ENCODE peak calls at places on chromosomes 16 and 17, in nine cellular contexts. A is adrenal gland, M is left ventricle myocardium inferior, I is cardiac muscle cell, L is K562, G is esophagus squamous epithelium, P is OCI-LY7, T is A549, C is breast epithelium. K is an unnamed sample.
A peak's percentile ranks its signal among the peaks of the same experiment; 100 is the strongest.

GRCh38 chr17:27390540-27390939 is 65.7 kb upstream of the KSR1 start:
- DNase-seq in A (no peak), M (no peak), I (no peak), L (no peak), G (no peak), P (no peak), T (no peak), C (no peak), K (no peak)

GRCh38 chr17:57577751-57578607 is 167.1 kb downstream of the CCDC182 start:
- DNase-seq in A (peak; percentile 79), M (peak; percentile 35), I (no peak), L (no peak), G (no peak), P (no peak), T (no peak), C (no peak), K (peak; percentile 48)

GRCh38 chr16:57013268-57013667 is 23.9 kb downstream of the NLRC5 start:
- DNase-seq in A (no peak), M (no peak), I (no peak), L (no peak), G (no peak), P (no peak), T (no peak), C (no peak), K (no peak)

GRCh38 chr16:18983565-18984424 is at the start of gene TMC7:
- DNase-seq in A (peak; percentile 62), M (peak; percentile 81), I (peak; percentile 94), L (peak; percentile 90), G (no peak), P (no peak), T (peak; percentile 92), C (peak; percentile 86), K (peak; percentile 88)

GRCh38 chr16:54936086-54936978 is 5.7 kb downstream of the IRX5 start:
- DNase-seq in A (no peak), M (no peak), I (peak; percentile 83), L (no peak), G (no peak), P (no peak), T (no peak), C (no peak), K (no peak)

GRCh38 chr16:50635505-50636392 is 45.4 kb downstream of the SNX20 start:
- DNase-seq in A (no peak), M (no peak), I (no peak), L (peak; percentile 73), G (no peak), P (peak; percentile 29), T (peak; percentile 20), C (no peak), K (no peak)

GRCh38 chr17:74203439-74204240 is at the start of gene RPL38:
- DNase-seq in A (peak; percentile 96), M (peak; percentile 95), I (peak; percentile 98), L (peak; percentile 86), G (peak; percentile 71), P (peak; percentile 99), T (peak; percentile 98), C (peak; percentile 96), K (peak; percentile 98)

GRCh38 chr16:48596326-48596725 is 13.7 kb downstream of the N4BP1 start:
- DNase-seq in A (no peak), M (no peak), I (no peak), L (no peak), G (no peak), P (no peak), T (no peak), C (no peak), K (no peak)

GRCh38 chr16:49472598-49472997 is 99.0 kb downstream of the C16orf78 start:
- DNase-seq in A (no peak), M (no peak), I (no peak), L (no peak), G (no peak), P (no peak), T (no peak), C (no peak), K (no peak)

GRCh38 chr17:21679256-21680146 is 12.8 kb upstream of the KCNJ18 start:
- DNase-seq in A (no peak), M (no peak), I (no peak), L (no peak), G (no peak), P (no peak), T (no peak), C (peak; percentile 49), K (no peak)

GRCh38 chr17:49223517-49224197 is 6.9 kb downstream of the PHOSPHO1 start:
- DNase-seq in A (peak; percentile 48), M (peak; percentile 63), I (peak; percentile 65), L (peak; percentile 72), G (no peak), P (peak; percentile 59), T (peak; percentile 52), C (no peak), K (peak; percentile 57)

GRCh38 chr16:648071-648785 is 937 bp upstream of the WDR90 start:
- DNase-seq in A (no peak), M (no peak), I (peak; percentile 37), L (no peak), G (no peak), P (peak; percentile 75), T (peak; percentile 54), C (no peak), K (no peak)

GRCh38 chr16:48421741-48422140 is 36.5 kb upstream of the SIAH1 start:
- DNase-seq in A (no peak), M (no peak), I (no peak), L (no peak), G (no peak), P (no peak), T (no peak), C (no peak), K (no peak)

DNA sequence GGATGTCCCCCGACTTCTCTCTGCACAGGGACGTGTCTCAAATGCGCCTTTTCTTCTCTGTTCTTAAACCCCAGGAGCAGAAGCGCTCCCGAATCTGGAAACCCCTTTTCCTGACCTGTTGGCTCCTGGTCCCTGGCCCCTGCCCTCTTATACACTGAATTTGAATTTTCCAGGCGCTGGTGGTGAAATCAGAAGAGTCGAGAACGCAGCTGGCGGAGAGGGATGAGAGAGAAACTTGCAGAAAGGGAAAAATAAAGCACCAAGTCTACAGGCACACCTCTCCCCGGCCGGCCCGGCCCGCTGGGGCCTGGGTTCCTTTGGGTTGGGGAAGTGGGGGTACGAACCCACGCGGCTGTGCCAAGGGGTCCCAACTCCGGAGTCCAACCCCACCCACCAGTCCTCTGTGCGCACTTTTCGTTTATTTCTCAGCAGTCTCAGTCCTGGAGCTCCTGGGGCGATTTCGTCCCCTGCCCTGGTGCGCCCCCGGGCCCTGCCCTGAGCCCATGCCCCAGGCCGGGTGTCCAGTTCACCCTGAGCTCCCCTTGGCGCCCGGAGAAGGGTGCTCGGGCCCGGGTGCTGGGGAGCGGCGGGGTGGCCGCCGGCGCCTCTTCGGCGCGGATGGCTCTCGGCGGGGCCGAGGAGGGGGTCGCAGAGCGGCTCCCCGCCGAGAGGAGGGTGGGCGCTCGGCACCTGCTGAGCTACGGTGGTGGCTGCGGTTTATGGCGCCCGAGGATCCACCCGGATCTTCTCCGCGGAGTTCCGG is 15.5 kb upstream of the CBX8 start:
- DNase-seq in A (no peak), M (no peak), I (no peak), L (no peak), G (no peak), P (no peak), T (no peak), C (no peak), K (no peak)
- H3K27ac ChIP-seq in A (no peak overlapping the region), M (no peak overlapping the region), I (no peak overlapping the region), L (peak overlapping the region; percentile 84), G (no peak overlapping the region), P (no peak overlapping the region), T (peak overlapping the region; percentile 95), C (peak overlapping the region; percentile 45), K (no peak overlapping the region)

GRCh38 chr17:44905006-44906000 is 6.1 kb upstream of the EFTUD2 start:
- DNase-seq in A (peak; percentile 10), M (no peak), I (no peak), L (no peak), G (no peak), P (no peak), T (no peak), C (no peak), K (no peak)
- H3K4me1 ChIP-seq in A (peaks cover 13% of the 10 kb centered on the region), M (peaks cover 7% of the 10 kb centered on the region), I (no peaks in the 10 kb centered on the region), L (peaks cover 33% of the 10 kb centered on the region), G (peaks cover 13% of the 10 kb centered on the region), P (peaks cover 2% of the 10 kb centered on the region), T (peaks cover 67% of the 10 kb centered on the region), C (no peaks in the 10 kb centered on the region), K (peaks cover 4% of the 10 kb centered on the region)

GRCh38 chr17:78347453-78347852 is 12.4 kb downstream of the SOCS3 start:
- DNase-seq in A (no peak), M (no peak), I (no peak), L (no peak), G (no peak), P (no peak), T (no peak), C (no peak), K (peak; percentile 79)

GRCh38 chr17:78351449-78352006 is 8.3 kb downstream of the SOCS3 start:
- DNase-seq in A (peak; percentile 92), M (peak; percentile 96), I (peak; percentile 29), L (no peak), G (no peak), P (no peak), T (peak; percentile 86), C (peak; percentile 81), K (peak; percentile 92)

GRCh38 chr17:78346605-78347250 is 13.1 kb downstream of the SOCS3 start:
- DNase-seq in A (no peak), M (no peak), I (no peak), L (no peak), G (no peak), P (no peak), T (no peak), C (no peak), K (no peak)

GRCh38 chr17:78348055-78348745 is 11.7 kb downstream of the SOCS3 start:
- DNase-seq in A (no peak), M (no peak), I (no peak), L (no peak), G (no peak), P (no peak), T (no peak), C (no peak), K (no peak)

DNA sequence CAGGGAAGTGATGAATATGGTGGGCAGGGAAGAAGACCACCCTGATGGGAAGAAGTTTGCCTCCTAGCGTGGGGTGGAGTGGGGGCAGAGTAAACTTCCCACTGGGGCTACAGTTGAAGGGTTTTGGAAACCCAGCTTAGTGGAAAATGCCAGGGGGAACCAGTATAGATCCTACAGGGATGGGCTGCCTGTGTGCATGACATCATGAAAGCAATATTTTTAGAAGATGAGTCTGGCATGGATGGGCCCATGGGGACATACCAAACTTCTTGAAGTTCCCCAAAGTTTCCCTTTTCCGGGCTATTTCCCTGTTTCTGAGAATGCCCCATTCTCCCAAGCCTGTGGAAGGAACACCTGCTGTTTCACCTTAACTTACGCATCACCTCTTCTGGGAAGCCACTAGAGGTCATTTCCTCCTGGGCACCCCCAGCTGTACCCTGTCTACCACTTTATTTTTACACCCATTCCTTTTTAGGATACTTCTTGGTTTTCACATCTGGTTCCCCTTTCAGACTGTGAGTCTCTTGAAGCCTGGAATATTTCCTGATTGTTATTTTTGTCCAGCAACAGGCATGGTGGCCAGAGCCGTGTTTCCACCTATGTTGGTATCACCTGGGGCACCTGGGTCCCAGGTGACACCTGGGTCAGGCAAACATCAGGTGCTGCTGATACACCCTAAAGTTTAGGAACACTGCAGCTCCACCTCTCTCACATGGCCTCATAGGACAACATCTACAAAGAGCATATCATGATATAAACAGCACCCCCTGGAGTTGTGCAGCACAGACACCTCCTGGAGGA is 9.8 kb downstream of the SOCS3 start:
- DNase-seq in A (no peak), M (no peak), I (no peak), L (no peak), G (no peak), P (no peak), T (no peak), C (no peak), K (no peak)
- TF ChIP-seq CTCF in A (no peak), M (no peak), I (no peak), L (no peak), G (no peak), P (peak; percentile 64), T (peak; percentile 28), C (no peak), K (no peak)

GRCh38 chr16:11056090-11056988 is 112.0 kb downstream of the CLEC16A start:
- DNase-seq in A (no peak), M (no peak), I (no peak), L (no peak), G (no peak), P (no peak), T (no peak), C (no peak), K (no peak)
- H3K27ac ChIP-seq in A (no peak overlapping the region), M (no peak overlapping the region), I (no peak overlapping the region), L (no peak overlapping the region), G (no peak overlapping the region), P (no peak overlapping the region), T (peak overlapping the region; percentile 72), C (no peak overlapping the region), K (no peak overlapping the region)